ENCODE peak calls at places on chromosomes 3 and 15, in seven cellular contexts. X is AG09309; B is foreskin fibroblast; K is stimulated activated CD8-positive, alpha-beta memory T cell treated with anti-CD3 and anti-CD28 coated beads, Interleukin-7, amount 100 ng/mL, for 1 hour; N is tibial artery; I is SW480; U is GM13976. S is an unnamed sample.

GRCh38 chr15:85762039-85762755 is 32.5 kb downstream of the KLHL25 start:
- DNase-seq in X (no peak), B (no peak), K (no peak), N (no peak), I (no peak), U (no peak), S (no peak)

GRCh38 chr3:97744289-97744688 is 20.3 kb upstream of the ARL6 start:
- DNase-seq in X (no peak), B (no peak), K (no peak), N (no peak), I (no peak), U (no peak), S (no peak)

GRCh38 chr15:89101302-89102191 is 13.3 kb downstream of the ABHD2 start:
- DNase-seq in X (peak), B (peak), K (no peak), N (peak), I (peak), U (no peak), S (no peak)

GRCh38 chr3:52236424-52236886 is 2.5 kb downstream of the TWF2 start:
- DNase-seq in X (no peak), B (no peak), K (no peak), N (peak), I (no peak), U (no peak), S (no peak)

GRCh38 chr3:136135039-136135802 is 60.9 kb downstream of the MSL2 start:
- DNase-seq in X (no peak), B (no peak), K (no peak), N (no peak), I (no peak), U (no peak), S (no peak)

GRCh38 chr3:182460303-182460702 is 333.0 kb upstream of the ATP11B start:
- DNase-seq in X (no peak), B (no peak), K (no peak), N (no peak), I (no peak), U (no peak), S (no peak)

GRCh38 chr3:154421067-154421466 is 8.9 kb downstream of the GPR149 start:
- DNase-seq in X (no peak), B (no peak), K (no peak), N (no peak), I (no peak), U (no peak), S (no peak)

GRCh38 chr3:141921316-141921715 is 44.9 kb downstream of the ATP1B3 start:
- DNase-seq in X (no peak), B (no peak), K (no peak), N (no peak), I (no peak), U (peak), S (no peak)

GRCh38 chr15:77009646-77010311 is 14.9 kb downstream of the PSTPIP1 start:
- DNase-seq in X (no peak), B (no peak), K (no peak), N (no peak), I (no peak), U (no peak), S (no peak)

GRCh38 chr3:145623349-145623748 is 537.6 kb downstream of the PLOD2 start:
- DNase-seq in X (no peak), B (peak), K (no peak), N (no peak), I (no peak), U (no peak), S (no peak)

GRCh38 chr3:99355465-99355864 is 282.9 kb upstream of the COL8A1 start:
- DNase-seq in X (no peak), B (no peak), K (no peak), N (no peak), I (no peak), U (no peak), S (no peak)

GRCh38 chr15:66963710-66964109 is 101.7 kb upstream of the SMAD3 start:
- DNase-seq in X (no peak), B (peak), K (no peak), N (no peak), I (no peak), U (no peak), S (no peak)

GRCh38 chr15:64461577-64462162 is 1.3 kb downstream of the ZNF609 start:
- DNase-seq in X (no peak), B (no peak), K (no peak), N (no peak), I (no peak), U (peak), S (no peak)

GRCh38 chr15:82835391-82835917 is 26.0 kb downstream of the WHAMM start:
- DNase-seq in X (no peak), B (no peak), K (no peak), N (no peak), I (no peak), U (no peak), S (no peak)

GRCh38 chr15:76903251-76903681 is 1.9 kb downstream of the SCAPER start:
- DNase-seq in X (no peak), B (peak), K (no peak), N (no peak), I (peak), U (peak), S (no peak)

S was measured in stimulated activated naive B cell treated with anti-CD40 and anti-IgM and Interleukin-4, amounts not matched to agents 10 μg/mL and 1 μg/mL and 100 μg/mL, for 72 hours.